ENCODE peak calls at places on chromosome 17, in four cellular contexts. Z, H, W and J are unnamed samples.

GRCh38 chr17:65627892-65628622 is 66.6 kb upstream of the AXIN2 start:
- DNase-seq in Z (peak; percentile 29), H (peak; percentile 84), W (no peak), J (peak; percentile 70)

GRCh38 chr17:14688134-14688533 is 387.3 kb downstream of the HS3ST3B1 start:
- DNase-seq in Z (no peak), H (peak; percentile 2), W (no peak), J (no peak)

GRCh38 chr17:46086821-46087220 is 87.8 kb downstream of the STH start:
- DNase-seq in Z (no peak), H (no peak), W (no peak), J (no peak)

GRCh38 chr17:14004927-14005630 is 64.2 kb upstream of the COX10 start:
- DNase-seq in Z (no peak), H (no peak), W (no peak), J (peak; percentile 43)

GRCh38 chr17:17151055-17151454 is 55.1 kb downstream of the PLD6 start:
- DNase-seq in Z (peak; percentile 75), H (peak; percentile 90), W (no peak), J (peak; percentile 78)

GRCh38 chr17:511833-512251 is 159.2 kb upstream of the RPH3AL start:
- DNase-seq in Z (no peak), H (peak; percentile 64), W (no peak), J (peak; percentile 54)

GRCh38 chr17:12584727-12585126 is 81.0 kb upstream of the MYOCD start:
- DNase-seq in Z (no peak), H (no peak), W (no peak), J (peak; percentile 8)

GRCh38 chr17:81160306-81160705 is 5.0 kb upstream of the PVALEF start:
- DNase-seq in Z (no peak), H (no peak), W (no peak), J (no peak)

GRCh38 chr17:72113751-72114150 is 7.1 kb upstream of the SOX9 start:
- DNase-seq in Z (no peak), H (no peak), W (no peak), J (no peak)

GRCh38 chr17:57375040-57375769 is 118.9 kb downstream of the MSI2 start:
- DNase-seq in Z (no peak), H (no peak), W (no peak), J (no peak)

GRCh38 chr17:45815752-45816151 is 28.9 kb upstream of the SPPL2C start:
- DNase-seq in Z (no peak), H (no peak), W (no peak), J (no peak)

GRCh38 chr17:28379814-28380571 is 8.5 kb downstream of the SARM1 start:
- DNase-seq in Z (peak; percentile 73), H (peak; percentile 47), W (no peak), J (peak; percentile 100)

GRCh38 chr17:46772013-46772878 is 46.2 kb downstream of the WNT3 start:
- DNase-seq in Z (no peak), H (peak; percentile 35), W (no peak), J (peak; percentile 53)

GRCh38 chr17:81315885-81316391 is 20.8 kb upstream of the SLC38A10 start:
- DNase-seq in Z (no peak), H (no peak), W (no peak), J (no peak)

GRCh38 chr17:1565860-1566259 is 3.3 kb upstream of the PITPNA start:
- DNase-seq in Z (no peak), H (no peak), W (no peak), J (peak; percentile 26)

GRCh38 chr17:74840989-74841666 is 18.6 kb downstream of the GRIN2C start:
- DNase-seq in Z (no peak), H (peak; percentile 40), W (no peak), J (peak; percentile 18)

GRCh38 chr17:77089118-77089477 is 51.7 kb upstream of the SEC14L1 start:
- DNase-seq in Z (no peak), H (peak; percentile 13), W (no peak), J (peak; percentile 13)

GRCh38 chr17:43359469-43360105 is 39.2 kb upstream of the ARL4D start:
- DNase-seq in Z (no peak), H (no peak), W (no peak), J (no peak)

GRCh38 chr17:17868637-17869522 is 32.1 kb upstream of the SREBF1 start:
- DNase-seq in Z (no peak), H (peak; percentile 66), W (no peak), J (no peak)

GRCh38 chr17:298791-299450 is 53.7 kb downstream of the RPH3AL start:
- DNase-seq in Z (no peak), H (peak; percentile 34), W (no peak), J (no peak)

GRCh38 chr17:67772679-67773078 is 52.6 kb upstream of the BPTF start:
- DNase-seq in Z (no peak), H (no peak), W (no peak), J (no peak)

GRCh38 chr17:57810740-57811632 is 38.9 kb downstream of the MRPS23 start:
- DNase-seq in Z (no peak), H (peak; percentile 54), W (no peak), J (no peak)

GRCh38 chr17:81828656-81829055 is 4.4 kb downstream of the MCRIP1 start:
- DNase-seq in Z (no peak), H (no peak), W (no peak), J (no peak)

GRCh38 chr17:63984206-63984605 is 11.5 kb upstream of the SCN4A start:
- DNase-seq in Z (peak; percentile 51), H (peak; percentile 33), W (no peak), J (no peak)

GRCh38 chr17:39935896-39936295 is 8.4 kb downstream of the LRRC3C start:
- DNase-seq in Z (no peak), H (peak; percentile 32), W (no peak), J (peak; percentile 16)

GRCh38 chr17:59335685-59336084 is 4.2 kb downstream of the YPEL2 start:
- DNase-seq in Z (no peak), H (no peak), W (no peak), J (no peak)

GRCh38 chr17:16939606-16940115 is 32.3 kb downstream of the TNFRSF13B start:
- DNase-seq in Z (no peak), H (no peak), W (no peak), J (no peak)

GRCh38 chr17:40607641-40608040 is 40.0 kb downstream of the SMARCE1 start:
- DNase-seq in Z (no peak), H (no peak), W (no peak), J (no peak)

GRCh38 chr17:36942031-36942599 is 4.8 kb downstream of the LHX1 start:
- DNase-seq in Z (no peak), H (no peak), W (no peak), J (no peak)

GRCh38 chr17:148757-149156 is 11.4 kb downstream of the SCGB1C2 start:
- DNase-seq in Z (no peak), H (no peak), W (no peak), J (no peak)

GRCh38 chr17:50356892-50357510 is 11.1 kb downstream of the XYLT2 start:
- DNase-seq in Z (no peak), H (no peak), W (no peak), J (no peak)

GRCh38 chr17:17681744-17682292 is 560 bp downstream of the RAI1 start:
- DNase-seq in Z (no peak), H (no peak), W (no peak), J (no peak)

GRCh38 chr17:42266918-42267766 is 9.0 kb downstream of the STAT5B start:
- DNase-seq in Z (peak; percentile 78), H (peak; percentile 95), W (no peak), J (peak; percentile 69)

GRCh38 chr17:28938552-28938951 is 12.8 kb downstream of the PHF12 start:
- DNase-seq in Z (no peak), H (no peak), W (no peak), J (no peak)

GRCh38 chr17:14068542-14069250 is 608 bp upstream of the COX10 start:
- DNase-seq in Z (no peak), H (no peak), W (no peak), J (no peak)

GRCh38 chr17:81500026-81500425 is 12.6 kb downstream of the ACTG1 start:
- DNase-seq in Z (no peak), H (peak; percentile 75), W (no peak), J (no peak)

GRCh38 chr17:731943-732787 is at the start of gene TLCD3A:
- DNase-seq in Z (no peak), H (peak; percentile 49), W (no peak), J (peak; percentile 79)

GRCh38 chr17:20009302-20010098 is at the start of gene SPECC1:
- DNase-seq in Z (no peak), H (peak; percentile 55), W (peak; percentile 50), J (peak; percentile 66)
- TF ChIP-seq CTCF in Z (peak; percentile 61), H (peak; percentile 49), W (peak; percentile 99), J (no peak)

GRCh38 chr17:6108382-6108781 is 38.2 kb downstream of the WSCD1 start:
- DNase-seq in Z (no peak), H (no peak), W (no peak), J (no peak)
- H3K4me3 ChIP-seq in Z (no peak overlapping the region), H (no peak overlapping the region), W (no peak overlapping the region), J (no peak overlapping the region)

GRCh38 chr17:30573603-30574175 is 96.5 kb downstream of the GOSR1 start:
- DNase-seq in Z (no peak), H (no peak), W (no peak), J (no peak)
- TF ChIP-seq CTCF in Z (no peak), H (no peak), W (no peak), J (no peak)

GRCh38 chr17:9842057-9842758 is 16.5 kb downstream of the GLP2R start:
- DNase-seq in Z (no peak), H (peak; percentile 36), W (no peak), J (no peak)
- H3K4me3 ChIP-seq in Z (no peak overlapping the region), H (no peak overlapping the region), W (no peak overlapping the region), J (no peak overlapping the region)

DNA sequence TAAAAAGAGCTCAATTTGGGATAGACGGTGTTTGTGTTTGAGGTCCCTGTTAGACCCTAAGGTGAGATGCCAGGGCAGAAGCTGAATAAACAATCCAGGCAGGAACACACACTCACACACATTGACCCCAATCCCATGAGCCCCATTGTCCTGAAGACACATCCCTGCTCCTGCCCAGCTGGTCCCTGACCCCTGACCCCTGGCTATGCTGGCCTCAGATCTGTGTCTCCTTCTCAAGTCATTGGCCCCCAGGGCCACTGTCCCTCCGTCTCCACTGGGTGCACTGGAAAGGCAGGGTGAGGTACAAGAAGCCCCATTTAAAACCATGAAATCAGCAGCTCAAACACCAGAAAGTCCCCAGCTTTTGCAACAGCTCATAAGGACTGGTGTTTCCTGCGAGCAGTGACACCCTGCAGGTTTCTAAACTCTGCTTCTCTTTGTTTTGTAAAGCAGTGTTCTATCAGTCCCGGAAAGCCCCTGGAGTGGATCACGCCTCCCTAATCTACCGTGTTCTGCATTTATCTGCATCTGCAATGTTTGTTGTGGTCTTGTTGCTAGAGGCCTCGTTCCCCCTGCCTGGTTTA is 18.0 kb upstream of the ASGR2 start:
- DNase-seq in Z (no peak), H (peak; percentile 10), W (no peak), J (no peak)
- TF ChIP-seq CTCF in Z (no peak), H (no peak), W (no peak), J (no peak)